ENCODE peak calls at places on chromosomes 5 and 9, in four cellular contexts. F, I, V and R are unnamed samples.

GRCh38 chr5:172573986-172574844 is 66.8 kb upstream of the NEURL1B start:
- DNase-seq in F (no peak), I (no peak), V (no peak), R (no peak)

GRCh38 chr5:160175438-160176218 is 53.7 kb upstream of the FABP6 start:
- DNase-seq in F (no peak), I (peak), V (no peak), R (no peak)

GRCh38 chr5:170427672-170428236 is 38.6 kb upstream of the KCNMB1 start:
- DNase-seq in F (no peak), I (peak), V (no peak), R (no peak)

GRCh38 chr9:121827251-121827967 is 176.0 kb downstream of the DAB2IP start:
- DNase-seq in F (no peak), I (no peak), V (no peak), R (no peak)

GRCh38 chr5:75509956-75510355 is 1.5 kb downstream of the CERT1 start:
- DNase-seq in F (peak), I (peak), V (no peak), R (no peak)

GRCh38 chr5:92907914-92908606 is 673.0 kb downstream of the NR2F1-AS1 start:
- DNase-seq in F (no peak), I (no peak), V (no peak), R (peak)

GRCh38 chr5:44740655-44741054 is 68.1 kb upstream of the MRPS30 start:
- DNase-seq in F (no peak), I (no peak), V (no peak), R (no peak)

GRCh38 chr5:446864-447263 is 3.9 kb downstream of the EXOC3 start:
- DNase-seq in F (peak), I (peak), V (no peak), R (no peak)

GRCh38 chr5:150440948-150441812 is 8.4 kb downstream of the RPS14 start:
- DNase-seq in F (peak), I (no peak), V (no peak), R (no peak)

GRCh38 chr9:129177443-129177790 is 644 bp downstream of the IER5L start:
- DNase-seq in F (peak), I (peak), V (no peak), R (no peak)

GRCh38 chr9:503331-503730 is 288.7 kb downstream of the DOCK8 start:
- DNase-seq in F (no peak), I (no peak), V (no peak), R (no peak)

GRCh38 chr5:137236266-137236665 is 262.9 kb downstream of the SPOCK1 start:
- DNase-seq in F (no peak), I (no peak), V (no peak), R (no peak)

GRCh38 chr5:54217826-54218503 is 92.4 kb downstream of the ARL15 start:
- DNase-seq in F (peak), I (peak), V (no peak), R (no peak)

GRCh38 chr9:35000535-35001284 is 11.2 kb downstream of the DNAJB5 start:
- DNase-seq in F (no peak), I (peak), V (no peak), R (no peak)

GRCh38 chr5:84080908-84081307 is 303.8 kb downstream of the EDIL3 start:
- DNase-seq in F (no peak), I (no peak), V (no peak), R (no peak)
- TF ChIP-seq NRF1 in F (no peak), I (no peak), V (no peak), R (no peak)

GRCh38 chr9:86353591-86354047 is 591 bp downstream of the TUT7 start:
- DNase-seq in F (peak), I (no peak), V (peak), R (no peak)
- TF ChIP-seq NRF1 in F (no peak), I (no peak), V (no peak), R (no peak)

DNA sequence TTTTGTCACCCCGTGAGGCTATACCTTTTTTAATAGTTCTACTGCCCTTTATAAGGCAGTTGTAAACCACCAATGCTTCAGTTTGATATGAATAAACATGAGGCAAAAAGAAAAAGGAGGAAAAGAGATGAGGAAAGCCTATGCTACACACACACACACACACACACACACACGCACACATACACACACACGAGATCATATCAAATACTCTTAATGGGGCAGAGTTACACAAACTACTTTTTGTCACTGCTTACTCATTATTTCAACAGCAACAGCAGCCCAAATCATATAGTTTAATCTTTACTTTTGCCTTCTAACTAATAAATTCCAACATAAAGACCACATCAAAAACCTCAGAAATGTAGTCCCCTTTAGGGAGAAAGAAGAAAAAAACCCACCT is 116.8 kb upstream of the PAM start:
- DNase-seq in F (no peak), I (no peak), V (no peak), R (no peak)
- TF ChIP-seq NRF1 in F (no peak), I (no peak), V (no peak), R (no peak)

GRCh38 chr5:73552642-73553041 is 12.8 kb downstream of the ANKRA2 start:
- DNase-seq in F (no peak), I (no peak), V (no peak), R (no peak)
- TF ChIP-seq NRF1 in F (no peak), I (no peak), V (no peak), R (no peak)

GRCh38 chr5:62780888-62781287 is 202.3 kb downstream of the LRRC70 start:
- DNase-seq in F (no peak), I (no peak), V (peak), R (no peak)
- TF ChIP-seq NRF1 in F (no peak), I (no peak), V (no peak), R (no peak)

DNA sequence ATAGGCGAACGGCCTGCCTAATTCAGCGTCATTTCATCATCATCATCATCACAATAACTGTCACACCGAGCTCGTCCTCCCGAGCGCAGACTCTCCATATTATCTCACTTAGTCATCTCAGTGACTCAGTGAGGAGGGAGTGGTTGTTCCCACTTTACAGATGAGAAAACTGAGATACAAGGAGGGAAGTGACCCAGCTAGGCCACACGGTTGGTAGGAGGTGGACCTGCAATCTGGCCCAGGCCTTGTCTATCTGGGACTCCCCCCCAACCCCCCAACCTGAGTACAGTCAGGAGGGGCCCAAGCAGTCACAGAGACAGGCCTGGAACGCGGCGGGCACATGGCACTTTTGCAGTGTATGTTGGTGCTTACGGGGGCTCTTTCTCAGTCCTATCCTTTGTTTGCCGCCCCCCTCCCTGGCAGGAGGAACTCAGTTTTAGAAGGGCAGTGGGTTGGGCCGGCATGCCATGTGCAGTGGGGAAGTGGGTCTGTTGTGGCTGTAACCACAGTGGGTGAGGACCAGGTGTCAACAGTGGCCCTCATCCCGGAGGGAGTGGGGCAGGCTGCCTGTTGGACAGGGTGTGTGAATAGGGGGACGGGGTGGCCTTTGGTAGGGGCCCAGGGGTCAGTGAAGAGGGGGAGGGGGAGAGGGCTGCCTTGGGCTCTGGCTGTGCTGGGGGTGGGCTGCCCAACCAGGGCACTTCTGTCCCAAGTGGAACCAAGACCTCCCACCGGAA is 1.7 kb upstream of the RXRA start:
- DNase-seq in F (peak), I (no peak), V (no peak), R (no peak)
- TF ChIP-seq NRF1 in F (no peak), I (no peak), V (no peak), R (no peak)

DNA sequence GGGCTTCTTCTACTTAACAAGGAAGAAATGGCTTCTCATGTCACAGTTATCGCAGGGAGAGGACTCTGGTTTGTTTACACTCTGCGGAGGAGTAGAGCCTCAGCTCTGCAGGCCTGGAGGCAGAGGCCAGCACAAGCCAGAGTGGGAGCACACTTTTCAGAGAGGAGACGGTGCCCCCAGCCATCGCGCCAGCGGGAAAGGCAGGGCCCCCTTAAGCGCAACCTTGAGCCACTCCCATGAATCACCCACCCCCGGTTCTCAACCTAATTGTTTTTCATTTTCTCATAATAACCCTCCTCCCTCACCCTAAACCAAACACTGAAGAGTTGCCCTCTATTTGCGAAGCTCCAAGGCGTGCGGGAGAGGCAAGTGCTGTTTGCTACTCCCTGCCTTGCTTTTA is 208.4 kb upstream of the TBCA start:
- DNase-seq in F (no peak), I (no peak), V (no peak), R (no peak)
- TF ChIP-seq NRF1 in F (no peak), I (no peak), V (no peak), R (no peak)